ENCODE peak calls at places on chromosomes 13 and 19, in six cellular contexts. One of them, this sample, is unnamed. For H3K36me3, the result is how much of the 10 kb centered on the place peaks cover.

GRCh38 chr13:50400035-50400726 is 384.9 kb downstream of the KCNRG start:
- DNase-seq in cardiac muscle cell: peak
- DNase-seq in lower lobe of right lung: no peak
- DNase-seq in PC-3: no peak
- DNase-seq in HCT116: no peak
- DNase-seq in neuronal stem cell: no peak
- DNase-seq in this sample: peak

GRCh38 chr13:77492982-77493381 is 42.5 kb upstream of the SCEL start:
- DNase-seq in cardiac muscle cell: peak
- DNase-seq in lower lobe of right lung: no peak
- DNase-seq in PC-3: peak
- DNase-seq in HCT116: peak
- DNase-seq in neuronal stem cell: no peak
- DNase-seq in this sample: peak

GRCh38 chr13:44045179-44045562 is 165.5 kb downstream of the LACC1 start:
- DNase-seq in cardiac muscle cell: no peak
- DNase-seq in lower lobe of right lung: no peak
- DNase-seq in PC-3: no peak
- DNase-seq in HCT116: no peak
- DNase-seq in neuronal stem cell: no peak
- DNase-seq in this sample: no peak

GRCh38 chr19:40445945-40446784 is 2.0 kb upstream of the SERTAD3 start:
- DNase-seq in cardiac muscle cell: no peak
- DNase-seq in lower lobe of right lung: no peak
- DNase-seq in PC-3: peak
- DNase-seq in HCT116: no peak
- DNase-seq in neuronal stem cell: no peak
- DNase-seq in this sample: no peak

GRCh38 chr19:10836478-10837325 is 690 bp upstream of the TMED1 start:
- DNase-seq in cardiac muscle cell: peak
- DNase-seq in lower lobe of right lung: peak
- DNase-seq in PC-3: no peak
- DNase-seq in HCT116: peak
- DNase-seq in neuronal stem cell: no peak
- DNase-seq in this sample: no peak

GRCh38 chr13:94433055-94433947 is 46.2 kb downstream of the DCT start:
- DNase-seq in cardiac muscle cell: peak
- DNase-seq in lower lobe of right lung: no peak
- DNase-seq in PC-3: no peak
- DNase-seq in HCT116: no peak
- DNase-seq in neuronal stem cell: no peak
- DNase-seq in this sample: peak

GRCh38 chr13:35720690-35721554 is 244.4 kb upstream of the MAB21L1 start:
- DNase-seq in cardiac muscle cell: peak
- DNase-seq in lower lobe of right lung: peak
- DNase-seq in PC-3: peak
- DNase-seq in HCT116: peak
- DNase-seq in neuronal stem cell: peak
- DNase-seq in this sample: peak

GRCh38 chr19:35551091-35551810 is 5.8 kb downstream of the TMEM147 start:
- DNase-seq in cardiac muscle cell: no peak
- DNase-seq in lower lobe of right lung: no peak
- DNase-seq in PC-3: no peak
- DNase-seq in HCT116: no peak
- DNase-seq in neuronal stem cell: no peak
- DNase-seq in this sample: no peak

GRCh38 chr13:44417876-44418275 is 44.3 kb downstream of the SERP2 start:
- DNase-seq in cardiac muscle cell: no peak
- DNase-seq in lower lobe of right lung: no peak
- DNase-seq in PC-3: no peak
- DNase-seq in HCT116: no peak
- DNase-seq in neuronal stem cell: no peak
- DNase-seq in this sample: no peak

GRCh38 chr19:16000024-16000687 is 51.3 kb downstream of the OR10H4 start:
- DNase-seq in cardiac muscle cell: no peak
- DNase-seq in lower lobe of right lung: no peak
- DNase-seq in PC-3: no peak
- DNase-seq in HCT116: no peak
- DNase-seq in neuronal stem cell: no peak
- DNase-seq in this sample: no peak

GRCh38 chr13:19672990-19673389 is 39.5 kb downstream of the MPHOSPH8 start:
- DNase-seq in cardiac muscle cell: no peak
- DNase-seq in lower lobe of right lung: no peak
- DNase-seq in PC-3: no peak
- DNase-seq in HCT116: no peak
- DNase-seq in neuronal stem cell: no peak
- DNase-seq in this sample: no peak

GRCh38 chr19:27986299-27986698 is 1226.7 kb downstream of the UQCRFS1 start:
- DNase-seq in cardiac muscle cell: no peak
- DNase-seq in lower lobe of right lung: no peak
- DNase-seq in PC-3: no peak
- DNase-seq in HCT116: no peak
- DNase-seq in neuronal stem cell: no peak
- DNase-seq in this sample: no peak

GRCh38 chr13:98192008-98192407 is 14.9 kb upstream of the RNF113B start:
- DNase-seq in cardiac muscle cell: no peak
- DNase-seq in lower lobe of right lung: no peak
- DNase-seq in PC-3: no peak
- DNase-seq in HCT116: no peak
- DNase-seq in neuronal stem cell: no peak
- DNase-seq in this sample: no peak

GRCh38 chr13:60226507-60226906 is 62.8 kb upstream of the DIAPH3 start:
- DNase-seq in cardiac muscle cell: peak
- DNase-seq in lower lobe of right lung: no peak
- DNase-seq in PC-3: peak
- DNase-seq in HCT116: peak
- DNase-seq in neuronal stem cell: peak
- DNase-seq in this sample: peak

GRCh38 chr13:112696001-112696868 is 6.4 kb downstream of the ATP11A start:
- DNase-seq in cardiac muscle cell: no peak
- DNase-seq in lower lobe of right lung: peak
- DNase-seq in PC-3: no peak
- DNase-seq in HCT116: no peak
- DNase-seq in neuronal stem cell: no peak
- DNase-seq in this sample: no peak

GRCh38 chr13:36872621-36873020 is 47.4 kb downstream of the SMAD9 start:
- DNase-seq in cardiac muscle cell: no peak
- DNase-seq in lower lobe of right lung: no peak
- DNase-seq in PC-3: no peak
- DNase-seq in HCT116: no peak
- DNase-seq in neuronal stem cell: no peak
- DNase-seq in this sample: no peak

GRCh38 chr13:114261328-114261965 is 20.0 kb upstream of the UPF3A start:
- DNase-seq in cardiac muscle cell: peak
- DNase-seq in lower lobe of right lung: no peak
- DNase-seq in PC-3: no peak
- DNase-seq in HCT116: no peak
- DNase-seq in neuronal stem cell: no peak
- DNase-seq in this sample: no peak

GRCh38 chr13:73337511-73337910 is 278.7 kb downstream of the KLF5 start:
- DNase-seq in cardiac muscle cell: no peak
- DNase-seq in lower lobe of right lung: no peak
- DNase-seq in PC-3: no peak
- DNase-seq in HCT116: no peak
- DNase-seq in neuronal stem cell: no peak
- DNase-seq in this sample: no peak

GRCh38 chr13:36913463-36913862 is 6.6 kb downstream of the SMAD9 start:
- DNase-seq in cardiac muscle cell: no peak
- DNase-seq in lower lobe of right lung: no peak
- DNase-seq in PC-3: peak
- DNase-seq in HCT116: no peak
- DNase-seq in neuronal stem cell: no peak
- DNase-seq in this sample: no peak

GRCh38 chr13:95255072-95255732 is 46.0 kb downstream of the ABCC4 start:
- DNase-seq in cardiac muscle cell: no peak
- DNase-seq in lower lobe of right lung: no peak
- DNase-seq in PC-3: no peak
- DNase-seq in HCT116: no peak
- DNase-seq in neuronal stem cell: no peak
- DNase-seq in this sample: no peak

GRCh38 chr13:114042066-114042815 is 68.4 kb upstream of the C13orf46 start:
- DNase-seq in cardiac muscle cell: no peak
- DNase-seq in lower lobe of right lung: no peak
- DNase-seq in PC-3: no peak
- DNase-seq in HCT116: no peak
- DNase-seq in neuronal stem cell: no peak
- DNase-seq in this sample: no peak

GRCh38 chr13:98216711-98217110 is 39.6 kb upstream of the RNF113B start:
- DNase-seq in cardiac muscle cell: no peak
- DNase-seq in lower lobe of right lung: no peak
- DNase-seq in PC-3: no peak
- DNase-seq in HCT116: no peak
- DNase-seq in neuronal stem cell: no peak
- DNase-seq in this sample: peak

GRCh38 chr19:12596927-12597548 is 13.6 kb downstream of the ZNF490 start:
- DNase-seq in cardiac muscle cell: no peak
- DNase-seq in lower lobe of right lung: peak
- DNase-seq in PC-3: no peak
- DNase-seq in HCT116: no peak
- DNase-seq in neuronal stem cell: no peak
- DNase-seq in this sample: no peak

GRCh38 chr13:107900775-107901174 is 314.6 kb downstream of the LIG4 start:
- DNase-seq in cardiac muscle cell: no peak
- DNase-seq in lower lobe of right lung: no peak
- DNase-seq in PC-3: peak
- DNase-seq in HCT116: no peak
- DNase-seq in neuronal stem cell: no peak
- DNase-seq in this sample: peak

GRCh38 chr19:12330340-12330739 is 3.1 kb downstream of the ZNF563 start:
- DNase-seq in cardiac muscle cell: no peak
- DNase-seq in lower lobe of right lung: no peak
- DNase-seq in PC-3: no peak
- DNase-seq in HCT116: no peak
- DNase-seq in neuronal stem cell: no peak
- DNase-seq in this sample: no peak

GRCh38 chr19:2858864-2859263 is 8.3 kb upstream of the ZNF556 start:
- DNase-seq in cardiac muscle cell: no peak
- DNase-seq in lower lobe of right lung: no peak
- DNase-seq in PC-3: no peak
- DNase-seq in HCT116: no peak
- DNase-seq in neuronal stem cell: no peak
- DNase-seq in this sample: no peak

GRCh38 chr13:87537946-87538345 is 133.2 kb upstream of the SLITRK5 start:
- DNase-seq in cardiac muscle cell: no peak
- DNase-seq in lower lobe of right lung: no peak
- DNase-seq in PC-3: no peak
- DNase-seq in HCT116: no peak
- DNase-seq in neuronal stem cell: no peak
- DNase-seq in this sample: no peak

GRCh38 chr13:77406644-77407440 is 79.9 kb upstream of the MYCBP2 start:
- DNase-seq in cardiac muscle cell: no peak
- DNase-seq in lower lobe of right lung: no peak
- DNase-seq in PC-3: no peak
- DNase-seq in HCT116: no peak
- DNase-seq in neuronal stem cell: no peak
- DNase-seq in this sample: no peak

GRCh38 chr13:102658678-102659077 is 36.2 kb downstream of the METTL21C start:
- DNase-seq in cardiac muscle cell: no peak
- DNase-seq in lower lobe of right lung: peak
- DNase-seq in PC-3: no peak
- DNase-seq in HCT116: no peak
- DNase-seq in neuronal stem cell: no peak
- DNase-seq in this sample: no peak
- H3K36me3 ChIP-seq in cardiac muscle cell: under half
- H3K36me3 ChIP-seq in lower lobe of right lung: half or more
- H3K36me3 ChIP-seq in PC-3: under half
- H3K36me3 ChIP-seq in HCT116: under half
- H3K36me3 ChIP-seq in neuronal stem cell: under half
- H3K36me3 ChIP-seq in this sample: under half

GRCh38 chr19:574658-575526 is 2.5 kb downstream of the BSG start:
- DNase-seq in cardiac muscle cell: peak
- DNase-seq in lower lobe of right lung: no peak
- DNase-seq in PC-3: peak
- DNase-seq in HCT116: no peak
- DNase-seq in neuronal stem cell: no peak
- DNase-seq in this sample: peak
- H3K4me3 ChIP-seq in cardiac muscle cell: peak
- H3K4me3 ChIP-seq in lower lobe of right lung: peak
- H3K4me3 ChIP-seq in PC-3: peak
- H3K4me3 ChIP-seq in HCT116: no peak
- H3K4me3 ChIP-seq in neuronal stem cell: peak
- H3K4me3 ChIP-seq in this sample: no peak

DNA sequence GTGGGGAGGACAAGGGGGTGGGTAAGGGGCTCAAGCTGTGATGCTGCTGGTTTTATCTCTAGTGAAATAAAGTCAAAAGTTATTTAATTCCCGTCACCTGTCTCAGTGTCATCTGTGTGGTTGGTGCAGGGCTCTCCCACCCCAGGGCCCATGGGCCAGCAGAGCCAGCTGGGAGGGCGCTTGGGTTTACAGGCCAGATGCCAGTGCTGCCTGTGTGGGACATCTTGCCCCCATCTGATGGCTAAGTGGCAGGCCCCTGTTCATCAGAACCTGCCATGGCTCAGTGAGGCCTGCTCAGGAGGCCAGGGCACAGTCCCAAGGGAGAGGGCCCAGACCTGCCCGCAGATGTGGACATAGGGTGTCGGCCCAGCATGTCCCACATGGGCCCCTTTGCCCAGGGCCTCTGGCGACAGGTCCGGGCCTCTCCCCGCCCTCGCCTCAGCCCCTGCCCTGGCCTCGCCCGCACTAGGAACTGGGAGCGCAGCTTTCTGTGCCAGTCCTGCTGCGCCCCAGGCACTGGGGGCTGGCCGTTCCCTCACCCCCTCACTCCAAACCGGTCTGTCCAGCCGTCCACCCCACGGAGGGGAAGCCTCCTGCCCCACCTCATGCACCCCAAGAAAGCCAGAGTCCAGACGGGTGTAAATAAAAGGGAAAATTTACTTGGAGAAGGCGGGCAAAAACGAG is 5.3 kb downstream of the ZNF296 start:
- DNase-seq in cardiac muscle cell: no peak
- DNase-seq in lower lobe of right lung: no peak
- DNase-seq in PC-3: no peak
- DNase-seq in HCT116: no peak
- DNase-seq in neuronal stem cell: no peak
- DNase-seq in this sample: no peak
- H3K36me3 ChIP-seq in cardiac muscle cell: under half
- H3K36me3 ChIP-seq in lower lobe of right lung: half or more
- H3K36me3 ChIP-seq in PC-3: under half
- H3K36me3 ChIP-seq in HCT116: under half
- H3K36me3 ChIP-seq in neuronal stem cell: under half
- H3K36me3 ChIP-seq in this sample: under half

GRCh38 chr19:34519602-34520001 is 38.0 kb downstream of the WTIP start:
- DNase-seq in cardiac muscle cell: no peak
- DNase-seq in lower lobe of right lung: no peak
- DNase-seq in PC-3: no peak
- DNase-seq in HCT116: no peak
- DNase-seq in neuronal stem cell: no peak
- DNase-seq in this sample: no peak
- H3K4me3 ChIP-seq in cardiac muscle cell: no peak
- H3K4me3 ChIP-seq in lower lobe of right lung: no peak
- H3K4me3 ChIP-seq in PC-3: no peak
- H3K4me3 ChIP-seq in HCT116: no peak
- H3K4me3 ChIP-seq in neuronal stem cell: no peak
- H3K4me3 ChIP-seq in this sample: no peak